ENCODE peak calls at places on chromosomes 6 and 20, in six cellular contexts. S is astrocyte of the spinal cord, H is stromal cell of bone marrow, I is NCI-H2171, N is AG08396, W is spleen. X is an unnamed sample.

GRCh38 chr20:21681932-21682318 is 23.5 kb upstream of the PAX1 start:
- DNase-seq in S (no peak), N (no peak), W (peak; percentile 61), I (no peak), H (no peak), X (no peak)

GRCh38 chr6:113306552-113307145 is 550.5 kb upstream of the MARCKS start:
- DNase-seq in S (no peak), N (no peak), H (no peak), W (peak; percentile 86), I (no peak), X (peak; percentile 60)

GRCh38 chr6:147117009-147117408 is 87.2 kb upstream of the STXBP5 start:
- DNase-seq in S (no peak), H (no peak), I (no peak), N (no peak), W (no peak), X (no peak)

GRCh38 chr6:41638801-41639555 is 710 bp downstream of the MDFI start:
- DNase-seq in H (no peak), I (no peak), W (peak; percentile 58), S (peak; percentile 63), N (no peak), X (no peak)

GRCh38 chr6:20366082-20366834 is 35.4 kb upstream of the E2F3 start:
- DNase-seq in H (no peak), I (no peak), S (no peak), W (no peak), N (no peak), X (peak; percentile 45)

GRCh38 chr6:30447237-30447636 is 42.1 kb upstream of the HLA-E start:
- DNase-seq in I (no peak), H (no peak), N (no peak), W (no peak), S (peak; percentile 10), X (no peak)

GRCh38 chr6:97465877-97466710 is 183.1 kb upstream of the MMS22L start:
- DNase-seq in W (no peak), S (no peak), I (no peak), H (no peak), N (no peak), X (no peak)

GRCh38 chr6:14397518-14397901 is 279.9 kb downstream of the CD83 start:
- DNase-seq in S (no peak), W (no peak), N (no peak), I (no peak), H (no peak), X (no peak)

GRCh38 chr6:79947191-79948173 is at the start of gene ELOVL4:
- DNase-seq in S (peak; percentile 83), I (peak; percentile 91), W (peak; percentile 78), N (peak; percentile 90), H (peak; percentile 55), X (peak; percentile 78)

GRCh38 chr6:45927421-45928234 is 88.0 kb downstream of the CLIC5 start:
- DNase-seq in W (no peak), S (no peak), I (no peak), H (no peak), N (no peak), X (no peak)

GRCh38 chr20:5504061-5504739 is 187.4 kb upstream of the PROKR2 start:
- DNase-seq in W (peak; percentile 80), S (peak; percentile 44), N (peak; percentile 69), H (peak; percentile 28), I (no peak), X (peak; percentile 18)

GRCh38 chr20:44170796-44171410 is 16.1 kb downstream of the JPH2 start:
- DNase-seq in I (peak; percentile 1), S (no peak), W (no peak), N (no peak), H (no peak), X (no peak)

GRCh38 chr20:1950836-1951235 is 43.0 kb downstream of the PDYN start:
- DNase-seq in W (no peak), I (no peak), N (no peak), H (no peak), S (no peak), X (no peak)

GRCh38 chr6:44227138-44227770 is 3.9 kb downstream of the SLC29A1 start:
- DNase-seq in I (no peak), S (no peak), H (no peak), W (no peak), N (no peak), X (no peak)

GRCh38 chr6:132430110-132430509 is 28.8 kb upstream of the MOXD1 start:
- DNase-seq in S (no peak), H (no peak), N (no peak), I (no peak), W (no peak), X (no peak)

GRCh38 chr6:128508588-128509296 is 11.7 kb downstream of the PTPRK start:
- DNase-seq in W (no peak), N (peak; percentile 50), S (peak; percentile 87), H (peak; percentile 83), I (no peak), X (no peak)

GRCh38 chr20:4924032-4924431 is 77.3 kb downstream of the SLC23A2 start:
- DNase-seq in W (no peak), N (no peak), H (no peak), I (no peak), S (no peak), X (no peak)

GRCh38 chr6:136846046-136846445 is 23.7 kb downstream of the PEX7 start:
- DNase-seq in I (peak; percentile 3), S (peak; percentile 60), H (peak; percentile 28), W (no peak), N (peak; percentile 42), X (peak; percentile 35)

GRCh38 chr20:62795023-62795761 is 1.1 kb upstream of the MRGBP start:
- DNase-seq in W (peak; percentile 93), S (peak; percentile 49), H (no peak), N (peak; percentile 55), I (peak; percentile 88), X (peak; percentile 75)

GRCh38 chr6:148677594-148678476 is 69.0 kb upstream of the UST start:
- DNase-seq in I (no peak), W (no peak), S (no peak), H (no peak), N (no peak), X (no peak)

GRCh38 chr6:32868257-32868788 is 14.3 kb downstream of the PSMB9 start:
- DNase-seq in I (peak; percentile 9), W (peak; percentile 90), N (peak; percentile 54), S (peak; percentile 74), H (peak; percentile 54), X (peak; percentile 90)

GRCh38 chr6:110053395-110054240 is 75.5 kb downstream of the GPR6 start:
- DNase-seq in S (peak; percentile 62), H (peak; percentile 55), N (peak; percentile 65), W (no peak), I (peak; percentile 34), X (no peak)

GRCh38 chr6:124741341-124741740 is 220.9 kb upstream of the RNF217 start:
- DNase-seq in N (no peak), S (peak; percentile 20), I (no peak), H (no peak), W (no peak), X (no peak)

GRCh38 chr6:168387911-168388310 is 53.1 kb upstream of the SMOC2 start:
- DNase-seq in W (peak; percentile 29), I (no peak), S (no peak), N (no peak), H (no peak), X (no peak)

X was measured in activated CD4-positive, alpha-beta memory T cell treated with anti-CD3 and anti-CD28 coated beads for 36 hours.